ENCODE peak calls at places on chromosomes 1 and 21, in seven cellular contexts. W is HTR-8/SVneo; L is CD8-positive, alpha-beta memory T cell; C is activated CD4-positive, alpha-beta T cell treated with anti-CD3 and anti-CD28 coated beads, Interleukin-2, amount 10 ng/mL, durations not matched to agents 7 days and 5 days; V is fibroblast of pulmonary artery; N is HEK293T; I is heart left ventricle. D is an unnamed sample.

GRCh38 chr1:96445296-96445695 is 276.3 kb upstream of the PTBP2 start:
- DNase-seq in W (no peak), L (no peak), C (no peak), V (no peak), N (no peak), I (no peak), D (peak)

GRCh38 chr1:17759114-17759513 is 4.0 kb downstream of the ACTL8 start:
- DNase-seq in W (no peak), L (no peak), C (no peak), V (no peak), N (peak), I (no peak), D (no peak)

GRCh38 chr1:236365999-236366570 is 28.0 kb upstream of the EDARADD start:
- DNase-seq in W (peak), L (no peak), C (no peak), V (no peak), N (peak), I (no peak), D (no peak)

GRCh38 chr1:99627615-99628014 is 18.3 kb upstream of the PALMD start:
- DNase-seq in W (no peak), L (no peak), C (no peak), V (no peak), N (no peak), I (no peak), D (no peak)

GRCh38 chr21:42376338-42376982 is 10.1 kb upstream of the TFF1 start:
- DNase-seq in W (no peak), L (peak), C (no peak), V (no peak), N (no peak), I (no peak), D (no peak)

GRCh38 chr1:189432761-189433160 is 1044.9 kb downstream of the BRINP3 start:
- DNase-seq in W (no peak), L (no peak), C (no peak), V (peak), N (no peak), I (no peak), D (peak)

GRCh38 chr1:223843934-223844333 is 1.8 kb downstream of the TP53BP2 start:
- DNase-seq in W (no peak), L (no peak), C (no peak), V (peak), N (no peak), I (no peak), D (no peak)

GRCh38 chr1:220788900-220789299 is 2.2 kb downstream of the MTARC1 start:
- DNase-seq in W (no peak), L (no peak), C (no peak), V (no peak), N (no peak), I (no peak), D (no peak)

GRCh38 chr1:47409311-47410085 is 6.6 kb upstream of the FOXE3 start:
- DNase-seq in W (peak), L (no peak), C (no peak), V (peak), N (no peak), I (no peak), D (peak)

GRCh38 chr1:230047114-230047865 is 19.7 kb upstream of the GALNT2 start:
- DNase-seq in W (no peak), L (no peak), C (no peak), V (peak), N (no peak), I (no peak), D (peak)

GRCh38 chr21:41600961-41601572 is 93.1 kb upstream of the TMPRSS2 start:
- DNase-seq in W (no peak), L (no peak), C (no peak), V (no peak), N (no peak), I (no peak), D (no peak)

GRCh38 chr1:87864676-87865075 is 536.0 kb downstream of the LMO4 start:
- DNase-seq in W (no peak), L (no peak), C (peak), V (no peak), N (no peak), I (no peak), D (no peak)

GRCh38 chr1:10648689-10649483 is 147.6 kb downstream of the CASZ1 start:
- DNase-seq in W (no peak), L (no peak), C (no peak), V (no peak), N (no peak), I (no peak), D (no peak)

GRCh38 chr1:240455228-240455821 is 156.6 kb downstream of the GREM2 start:
- DNase-seq in W (no peak), L (no peak), C (no peak), V (peak), N (peak), I (no peak), D (peak)

GRCh38 chr1:2580691-2581090 is 5.9 kb upstream of the PRXL2B start:
- DNase-seq in W (no peak), L (peak), C (no peak), V (no peak), N (no peak), I (no peak), D (no peak)

GRCh38 chr1:2259668-2260392 is 31.7 kb downstream of the SKI start:
- DNase-seq in W (no peak), L (no peak), C (no peak), V (no peak), N (no peak), I (no peak), D (no peak)

GRCh38 chr1:168732736-168733135 is 3.7 kb upstream of the DPT start:
- DNase-seq in W (no peak), L (no peak), C (no peak), V (no peak), N (no peak), I (no peak), D (peak)

GRCh38 chr1:160066829-160067720 is 2.9 kb downstream of the KCNJ10 start:
- DNase-seq in W (no peak), L (no peak), C (no peak), V (no peak), N (no peak), I (no peak), D (no peak)

GRCh38 chr1:244199883-244200282 is 148.8 kb downstream of the ZBTB18 start:
- DNase-seq in W (no peak), L (no peak), C (no peak), V (no peak), N (no peak), I (no peak), D (no peak)

GRCh38 chr1:176066709-176067108 is 140.4 kb downstream of the COP1 start:
- DNase-seq in W (no peak), L (no peak), C (no peak), V (no peak), N (no peak), I (no peak), D (no peak)

GRCh38 chr1:205577874-205578658 is 53.7 kb downstream of the ELK4 start:
- DNase-seq in W (no peak), L (no peak), C (no peak), V (peak), N (no peak), I (no peak), D (peak)

GRCh38 chr21:25370311-25370744 is 237.0 kb downstream of the MRPL39 start:
- DNase-seq in W (peak), L (no peak), C (no peak), V (peak), N (no peak), I (no peak), D (peak)

GRCh38 chr1:240820816-240821215 is 208.9 kb upstream of the GREM2 start:
- DNase-seq in W (no peak), L (no peak), C (no peak), V (no peak), N (no peak), I (no peak), D (no peak)

GRCh38 chr1:223711838-223712183 is 528 bp upstream of the CAPN2 start:
- DNase-seq in W (no peak), L (peak), C (no peak), V (no peak), N (no peak), I (no peak), D (no peak)

GRCh38 chr1:53412285-53413174 is 46.7 kb upstream of the DMRTB1 start:
- DNase-seq in W (no peak), L (no peak), C (no peak), V (no peak), N (no peak), I (no peak), D (no peak)

D was measured in epithelial cell of esophagus.